ENCODE peak calls at places on chromosomes 5 and 9, in nine cellular contexts. One of them, this sample, is unnamed.

GRCh38 chr5:80083115-80083890 is 48.2 kb downstream of the THBS4 start:
- DNase-seq in A172: peak
- DNase-seq in NCI-H82: peak
- DNase-seq in HS-5: peak
- DNase-seq in fibroblast of pulmonary artery: peak
- DNase-seq in amygdala: no peak
- DNase-seq in fibroblast of lung: peak
- DNase-seq in NCI-H2171: peak
- DNase-seq in HL-60: no peak
- DNase-seq in this sample: no peak

GRCh38 chr5:57931807-57932206 is 449.2 kb upstream of the ACTBL2 start:
- DNase-seq in NCI-H82: no peak
- DNase-seq in amygdala: no peak
- DNase-seq in NCI-H2171: no peak
- DNase-seq in HS-5: no peak
- DNase-seq in A172: no peak
- DNase-seq in fibroblast of lung: no peak
- DNase-seq in HL-60: no peak
- DNase-seq in fibroblast of pulmonary artery: no peak
- DNase-seq in this sample: no peak

GRCh38 chr9:109811876-109812275 is 31.9 kb downstream of the PALM2AKAP2 start:
- DNase-seq in NCI-H82: no peak
- DNase-seq in HL-60: no peak
- DNase-seq in fibroblast of pulmonary artery: no peak
- DNase-seq in HS-5: no peak
- DNase-seq in A172: no peak
- DNase-seq in NCI-H2171: no peak
- DNase-seq in amygdala: peak
- DNase-seq in fibroblast of lung: no peak
- DNase-seq in this sample: no peak

GRCh38 chr5:110769282-110769681 is 30.5 kb downstream of the SLC25A46 start:
- DNase-seq in fibroblast of lung: peak
- DNase-seq in HS-5: peak
- DNase-seq in NCI-H2171: no peak
- DNase-seq in fibroblast of pulmonary artery: peak
- DNase-seq in amygdala: no peak
- DNase-seq in HL-60: no peak
- DNase-seq in NCI-H82: no peak
- DNase-seq in A172: no peak
- DNase-seq in this sample: no peak

GRCh38 chr5:65475336-65475735 is 6.4 kb downstream of the ADAMTS6 start:
- DNase-seq in NCI-H82: peak
- DNase-seq in NCI-H2171: no peak
- DNase-seq in fibroblast of pulmonary artery: peak
- DNase-seq in HS-5: no peak
- DNase-seq in A172: no peak
- DNase-seq in amygdala: no peak
- DNase-seq in fibroblast of lung: no peak
- DNase-seq in HL-60: no peak
- DNase-seq in this sample: no peak

GRCh38 chr5:5886812-5887486 is 464.5 kb downstream of the ICE1 start:
- DNase-seq in NCI-H2171: peak
- DNase-seq in NCI-H82: no peak
- DNase-seq in amygdala: no peak
- DNase-seq in A172: no peak
- DNase-seq in HL-60: no peak
- DNase-seq in fibroblast of pulmonary artery: no peak
- DNase-seq in HS-5: no peak
- DNase-seq in fibroblast of lung: no peak
- DNase-seq in this sample: no peak

GRCh38 chr5:170582931-170583330 is 79.1 kb downstream of the KCNIP1 start:
- DNase-seq in NCI-H2171: no peak
- DNase-seq in fibroblast of lung: no peak
- DNase-seq in HL-60: no peak
- DNase-seq in NCI-H82: no peak
- DNase-seq in A172: no peak
- DNase-seq in HS-5: no peak
- DNase-seq in amygdala: no peak
- DNase-seq in fibroblast of pulmonary artery: no peak
- DNase-seq in this sample: no peak

GRCh38 chr9:115640887-115641286 is 512.7 kb upstream of the PAPPA start:
- DNase-seq in fibroblast of lung: peak
- DNase-seq in NCI-H82: no peak
- DNase-seq in NCI-H2171: no peak
- DNase-seq in amygdala: no peak
- DNase-seq in A172: peak
- DNase-seq in HL-60: no peak
- DNase-seq in HS-5: peak
- DNase-seq in fibroblast of pulmonary artery: peak
- DNase-seq in this sample: no peak

GRCh38 chr5:134975078-134975715 is 7.5 kb downstream of the CATSPER3 start:
- DNase-seq in HL-60: peak
- DNase-seq in amygdala: no peak
- DNase-seq in fibroblast of pulmonary artery: peak
- DNase-seq in NCI-H82: peak
- DNase-seq in NCI-H2171: no peak
- DNase-seq in A172: no peak
- DNase-seq in HS-5: no peak
- DNase-seq in fibroblast of lung: peak
- DNase-seq in this sample: no peak

GRCh38 chr9:136090060-136090735 is 4.9 kb downstream of the NACC2 start:
- DNase-seq in amygdala: no peak
- DNase-seq in fibroblast of lung: no peak
- DNase-seq in HL-60: peak
- DNase-seq in A172: no peak
- DNase-seq in fibroblast of pulmonary artery: no peak
- DNase-seq in NCI-H2171: no peak
- DNase-seq in NCI-H82: no peak
- DNase-seq in HS-5: no peak
- DNase-seq in this sample: no peak

GRCh38 chr5:127561254-127561653 is 43.8 kb downstream of the PRRC1 start:
- DNase-seq in fibroblast of pulmonary artery: peak
- DNase-seq in fibroblast of lung: peak
- DNase-seq in A172: peak
- DNase-seq in amygdala: no peak
- DNase-seq in HL-60: no peak
- DNase-seq in NCI-H82: no peak
- DNase-seq in HS-5: peak
- DNase-seq in NCI-H2171: no peak
- DNase-seq in this sample: no peak

GRCh38 chr5:135220394-135221186 is 178.4 kb downstream of the MACROH2A1 start:
- DNase-seq in amygdala: no peak
- DNase-seq in HL-60: no peak
- DNase-seq in fibroblast of pulmonary artery: no peak
- DNase-seq in NCI-H82: no peak
- DNase-seq in HS-5: no peak
- DNase-seq in NCI-H2171: no peak
- DNase-seq in A172: no peak
- DNase-seq in fibroblast of lung: no peak
- DNase-seq in this sample: no peak

GRCh38 chr5:79091064-79091463 is 20.5 kb upstream of the BHMT start:
- DNase-seq in NCI-H82: no peak
- DNase-seq in amygdala: no peak
- DNase-seq in A172: no peak
- DNase-seq in fibroblast of lung: no peak
- DNase-seq in HS-5: no peak
- DNase-seq in HL-60: no peak
- DNase-seq in fibroblast of pulmonary artery: no peak
- DNase-seq in NCI-H2171: no peak
- DNase-seq in this sample: no peak

GRCh38 chr5:132053483-132053882 is 7.0 kb upstream of the IL3 start:
- DNase-seq in NCI-H82: no peak
- DNase-seq in fibroblast of pulmonary artery: no peak
- DNase-seq in amygdala: no peak
- DNase-seq in A172: no peak
- DNase-seq in NCI-H2171: no peak
- DNase-seq in HL-60: no peak
- DNase-seq in fibroblast of lung: no peak
- DNase-seq in HS-5: no peak
- DNase-seq in this sample: no peak

GRCh38 chr5:63962345-63962744 is at the start of gene HTR1A:
- DNase-seq in A172: no peak
- DNase-seq in NCI-H82: peak
- DNase-seq in amygdala: no peak
- DNase-seq in HS-5: no peak
- DNase-seq in fibroblast of lung: no peak
- DNase-seq in NCI-H2171: no peak
- DNase-seq in HL-60: no peak
- DNase-seq in fibroblast of pulmonary artery: no peak
- DNase-seq in this sample: no peak

GRCh38 chr9:1210954-1211353 is 160.8 kb downstream of the DMRT2 start:
- DNase-seq in fibroblast of pulmonary artery: no peak
- DNase-seq in HL-60: no peak
- DNase-seq in NCI-H2171: no peak
- DNase-seq in amygdala: no peak
- DNase-seq in NCI-H82: no peak
- DNase-seq in HS-5: no peak
- DNase-seq in A172: peak
- DNase-seq in fibroblast of lung: no peak
- DNase-seq in this sample: no peak

GRCh38 chr9:36217256-36217968 is 26.7 kb downstream of the CLTA start:
- DNase-seq in A172: no peak
- DNase-seq in HS-5: no peak
- DNase-seq in HL-60: no peak
- DNase-seq in fibroblast of lung: no peak
- DNase-seq in fibroblast of pulmonary artery: no peak
- DNase-seq in amygdala: no peak
- DNase-seq in NCI-H2171: no peak
- DNase-seq in NCI-H82: no peak
- DNase-seq in this sample: no peak

GRCh38 chr9:91089405-91090131 is 272.1 kb downstream of the AUH start:
- DNase-seq in HL-60: peak
- DNase-seq in NCI-H82: no peak
- DNase-seq in HS-5: no peak
- DNase-seq in NCI-H2171: no peak
- DNase-seq in fibroblast of pulmonary artery: peak
- DNase-seq in amygdala: no peak
- DNase-seq in A172: peak
- DNase-seq in fibroblast of lung: peak
- DNase-seq in this sample: no peak

GRCh38 chr9:110179734-110180133 is 28.2 kb downstream of the C9orf152 start:
- DNase-seq in HS-5: peak
- DNase-seq in NCI-H82: no peak
- DNase-seq in amygdala: no peak
- DNase-seq in HL-60: no peak
- DNase-seq in fibroblast of lung: peak
- DNase-seq in NCI-H2171: no peak
- DNase-seq in A172: peak
- DNase-seq in fibroblast of pulmonary artery: peak
- DNase-seq in this sample: no peak

GRCh38 chr9:130920762-130921482 is 18.1 kb downstream of the FIBCD1 start:
- DNase-seq in fibroblast of lung: no peak
- DNase-seq in A172: no peak
- DNase-seq in HS-5: no peak
- DNase-seq in NCI-H82: no peak
- DNase-seq in NCI-H2171: no peak
- DNase-seq in amygdala: no peak
- DNase-seq in fibroblast of pulmonary artery: no peak
- DNase-seq in HL-60: no peak
- DNase-seq in this sample: no peak

GRCh38 chr9:68706579-68707201 is 1.6 kb downstream of the PIP5K1B start:
- DNase-seq in fibroblast of pulmonary artery: no peak
- DNase-seq in NCI-H2171: no peak
- DNase-seq in HL-60: no peak
- DNase-seq in amygdala: no peak
- DNase-seq in fibroblast of lung: no peak
- DNase-seq in HS-5: no peak
- DNase-seq in NCI-H82: no peak
- DNase-seq in A172: no peak
- DNase-seq in this sample: no peak

GRCh38 chr9:86275962-86276361 is 6.4 kb downstream of the ISCA1 start:
- DNase-seq in NCI-H82: peak
- DNase-seq in A172: no peak
- DNase-seq in fibroblast of lung: no peak
- DNase-seq in HS-5: no peak
- DNase-seq in fibroblast of pulmonary artery: no peak
- DNase-seq in NCI-H2171: no peak
- DNase-seq in amygdala: no peak
- DNase-seq in HL-60: no peak
- DNase-seq in this sample: no peak

GRCh38 chr5:135488727-135489465 is 36.7 kb upstream of the TIFAB start:
- DNase-seq in fibroblast of pulmonary artery: peak
- DNase-seq in NCI-H82: peak
- DNase-seq in fibroblast of lung: peak
- DNase-seq in HL-60: no peak
- DNase-seq in amygdala: peak
- DNase-seq in A172: peak
- DNase-seq in HS-5: peak
- DNase-seq in NCI-H2171: peak
- DNase-seq in this sample: no peak

GRCh38 chr5:143165049-143165448 is 238.4 kb downstream of the NR3C1 start:
- DNase-seq in A172: no peak
- DNase-seq in fibroblast of pulmonary artery: no peak
- DNase-seq in fibroblast of lung: no peak
- DNase-seq in NCI-H2171: no peak
- DNase-seq in NCI-H82: no peak
- DNase-seq in HS-5: no peak
- DNase-seq in amygdala: no peak
- DNase-seq in HL-60: no peak
- DNase-seq in this sample: no peak

GRCh38 chr5:142293486-142293885 is 31.3 kb downstream of the SPRY4 start:
- DNase-seq in NCI-H82: no peak
- DNase-seq in NCI-H2171: no peak
- DNase-seq in A172: peak
- DNase-seq in amygdala: no peak
- DNase-seq in fibroblast of lung: no peak
- DNase-seq in HS-5: peak
- DNase-seq in HL-60: no peak
- DNase-seq in fibroblast of pulmonary artery: peak
- DNase-seq in this sample: no peak

GRCh38 chr9:11064853-11065252 is 452.1 kb upstream of the PTPRD start:
- DNase-seq in amygdala: no peak
- DNase-seq in HS-5: no peak
- DNase-seq in NCI-H82: peak
- DNase-seq in fibroblast of lung: no peak
- DNase-seq in HL-60: no peak
- DNase-seq in fibroblast of pulmonary artery: no peak
- DNase-seq in NCI-H2171: no peak
- DNase-seq in A172: peak
- DNase-seq in this sample: no peak

GRCh38 chr9:89593776-89594427 is 10.9 kb upstream of the GADD45G start:
- DNase-seq in NCI-H82: peak
- DNase-seq in A172: peak
- DNase-seq in NCI-H2171: no peak
- DNase-seq in fibroblast of lung: no peak
- DNase-seq in amygdala: no peak
- DNase-seq in HS-5: no peak
- DNase-seq in fibroblast of pulmonary artery: peak
- DNase-seq in HL-60: peak
- DNase-seq in this sample: no peak

GRCh38 chr5:10601246-10602030 is 37.6 kb downstream of the ANKRD33B start:
- DNase-seq in NCI-H82: peak
- DNase-seq in HL-60: peak
- DNase-seq in fibroblast of pulmonary artery: peak
- DNase-seq in HS-5: no peak
- DNase-seq in A172: peak
- DNase-seq in NCI-H2171: peak
- DNase-seq in fibroblast of lung: peak
- DNase-seq in amygdala: peak
- DNase-seq in this sample: peak

GRCh38 chr5:95850391-95850894 is 27.9 kb upstream of the GLRX start:
- DNase-seq in amygdala: no peak
- DNase-seq in HL-60: peak
- DNase-seq in fibroblast of pulmonary artery: no peak
- DNase-seq in NCI-H2171: no peak
- DNase-seq in NCI-H82: no peak
- DNase-seq in HS-5: no peak
- DNase-seq in fibroblast of lung: peak
- DNase-seq in A172: no peak
- DNase-seq in this sample: no peak

GRCh38 chr5:128532776-128533175 is 5.3 kb downstream of the FBN2 start:
- DNase-seq in HS-5: no peak
- DNase-seq in A172: no peak
- DNase-seq in NCI-H82: no peak
- DNase-seq in NCI-H2171: no peak
- DNase-seq in fibroblast of pulmonary artery: no peak
- DNase-seq in HL-60: no peak
- DNase-seq in fibroblast of lung: no peak
- DNase-seq in amygdala: no peak
- DNase-seq in this sample: no peak

GRCh38 chr9:84310903-84311302 is 29.7 kb downstream of the SLC28A3 start:
- DNase-seq in NCI-H82: no peak
- DNase-seq in fibroblast of lung: no peak
- DNase-seq in HS-5: no peak
- DNase-seq in NCI-H2171: no peak
- DNase-seq in amygdala: no peak
- DNase-seq in fibroblast of pulmonary artery: no peak
- DNase-seq in HL-60: no peak
- DNase-seq in A172: no peak
- DNase-seq in this sample: no peak

This sample was measured in cerebellar nuclear complex.